ENCODE peak calls at places on chromosomes 2 and 18, in five cellular contexts. X is A549; J is keratinocyte; O is left ventricle myocardium inferior; Q is CD8-positive, alpha-beta T cell. W is an unnamed sample.

GRCh38 chr2:80050246-80050645 is 254.3 kb downstream of the LRRTM1 start:
- DNase-seq in X (no peak), J (no peak), O (no peak), Q (no peak), W (no peak)

GRCh38 chr2:45781464-45781811 is 130.0 kb downstream of the PRKCE start:
- DNase-seq in X (no peak), J (no peak), O (no peak), Q (no peak), W (no peak)

GRCh38 chr18:55685638-55686037 is 97.6 kb upstream of the TCF4 start:
- DNase-seq in X (no peak), J (no peak), O (no peak), Q (no peak), W (no peak)

GRCh38 chr2:57881998-57882884 is 164.4 kb upstream of the VRK2 start:
- DNase-seq in X (peak; percentile 67), J (no peak), O (no peak), Q (no peak), W (no peak)

GRCh38 chr2:182545420-182546167 is 118.8 kb upstream of the PDE1A start:
- DNase-seq in X (no peak), J (no peak), O (no peak), Q (no peak), W (no peak)

GRCh38 chr2:164110518-164110917 is 374.7 kb upstream of the FIGN start:
- DNase-seq in X (no peak), J (no peak), O (no peak), Q (no peak), W (no peak)

GRCh38 chr2:36672199-36672598 is 24.3 kb upstream of the VIT start:
- DNase-seq in X (no peak), J (no peak), O (no peak), Q (no peak), W (no peak)

GRCh38 chr2:173299764-173300163 is 54.9 kb upstream of the CDCA7 start:
- DNase-seq in X (no peak), J (no peak), O (no peak), Q (no peak), W (no peak)

GRCh38 chr2:211093743-211094303 is 537.4 kb downstream of the CPS1 start:
- DNase-seq in X (no peak), J (no peak), O (no peak), Q (no peak), W (no peak)

DNA sequence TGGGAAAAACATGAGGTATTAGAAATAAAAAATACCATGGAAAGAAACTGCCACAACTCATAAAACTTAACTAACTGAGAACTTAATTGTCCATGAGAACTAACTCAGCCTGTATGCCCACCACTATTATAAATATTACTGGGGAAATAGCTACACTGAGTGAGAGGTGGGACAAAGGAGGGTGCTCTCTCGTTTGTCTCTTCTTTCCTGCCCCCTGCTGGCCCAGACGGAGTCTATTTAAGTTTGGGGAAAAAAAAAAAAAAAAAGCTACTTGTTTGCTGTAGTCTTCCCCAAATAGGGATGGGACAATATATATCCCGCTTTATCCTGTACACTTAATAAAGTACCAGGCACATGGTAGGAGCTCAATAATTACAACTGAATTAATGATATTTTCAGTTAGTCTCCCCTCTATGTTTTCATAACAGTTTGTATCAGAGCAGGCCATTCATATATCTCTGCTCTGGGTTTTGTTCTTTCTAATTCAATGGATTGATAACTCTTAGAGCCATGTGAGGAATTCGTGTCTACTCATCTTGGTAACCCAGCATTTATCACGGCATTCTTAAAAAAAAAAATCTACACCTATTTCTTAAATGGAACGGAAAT is 647.7 kb upstream of the PKDCC start:
- DNase-seq in X (no peak), J (no peak), O (no peak), Q (no peak), W (peak; percentile 52)
- TF ChIP-seq CTCF in X (peak; percentile 28), J (no peak), O (peak; percentile 32), Q (no peak), W (peak; percentile 64)

DNA sequence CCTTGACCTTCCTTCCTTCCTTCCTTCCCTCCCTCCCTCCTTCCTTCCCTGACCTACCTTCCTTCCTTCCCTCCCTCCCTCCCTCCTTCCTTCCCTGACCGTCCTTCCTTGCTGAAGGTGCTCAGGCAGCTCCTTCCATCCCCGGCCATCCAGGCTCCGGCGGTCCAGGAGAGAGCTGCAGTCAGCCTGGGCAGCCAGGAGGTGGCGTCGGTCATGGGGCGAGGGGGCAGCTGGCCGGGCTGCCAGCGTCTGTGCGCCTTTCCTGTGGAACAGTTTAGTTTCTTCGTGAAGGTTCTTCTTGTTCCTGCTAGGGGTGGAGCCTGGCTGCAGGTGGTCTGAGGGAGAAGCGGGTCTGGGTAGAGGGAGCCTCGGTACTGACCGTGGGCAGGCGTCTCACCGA is 15.7 kb downstream of the GPR35 start:
- DNase-seq in X (peak; percentile 73), J (no peak), O (peak; percentile 13), Q (no peak), W (no peak)
- TF ChIP-seq CTCF in X (peak; percentile 45), J (peak; percentile 57), O (peak; percentile 50), Q (no peak), W (no peak)

GRCh38 chr18:27394687-27395086 is 209.6 kb upstream of the CHST9 start:
- DNase-seq in X (no peak), J (no peak), O (no peak), Q (no peak), W (no peak)

GRCh38 chr18:27404855-27405254 is 219.7 kb upstream of the CHST9 start:
- DNase-seq in X (no peak), J (no peak), O (no peak), Q (no peak), W (no peak)

DNA sequence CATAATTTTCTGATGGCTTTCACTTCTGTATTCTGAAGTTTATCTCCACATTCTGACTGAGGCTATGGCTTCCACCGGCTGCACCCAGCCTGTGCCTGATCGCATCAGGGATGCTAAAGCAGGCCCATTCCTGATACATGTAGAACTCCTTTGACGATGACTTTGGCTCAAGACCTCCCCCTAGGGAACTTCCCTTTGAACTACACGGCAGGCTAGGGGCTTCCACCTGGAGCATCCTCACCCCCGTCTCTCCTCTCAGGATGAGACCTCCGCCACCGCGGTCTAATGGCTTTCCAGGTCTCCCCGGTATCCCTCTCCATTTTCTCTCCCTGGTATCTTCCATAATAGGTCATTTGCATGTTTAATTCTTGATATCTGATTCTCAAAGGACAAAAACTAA is 214.9 kb upstream of the CHST9 start:
- DNase-seq in X (no peak), J (no peak), O (no peak), Q (no peak), W (no peak)
- TF ChIP-seq CTCF in X (no peak), J (no peak), O (no peak), Q (no peak), W (no peak)

DNA sequence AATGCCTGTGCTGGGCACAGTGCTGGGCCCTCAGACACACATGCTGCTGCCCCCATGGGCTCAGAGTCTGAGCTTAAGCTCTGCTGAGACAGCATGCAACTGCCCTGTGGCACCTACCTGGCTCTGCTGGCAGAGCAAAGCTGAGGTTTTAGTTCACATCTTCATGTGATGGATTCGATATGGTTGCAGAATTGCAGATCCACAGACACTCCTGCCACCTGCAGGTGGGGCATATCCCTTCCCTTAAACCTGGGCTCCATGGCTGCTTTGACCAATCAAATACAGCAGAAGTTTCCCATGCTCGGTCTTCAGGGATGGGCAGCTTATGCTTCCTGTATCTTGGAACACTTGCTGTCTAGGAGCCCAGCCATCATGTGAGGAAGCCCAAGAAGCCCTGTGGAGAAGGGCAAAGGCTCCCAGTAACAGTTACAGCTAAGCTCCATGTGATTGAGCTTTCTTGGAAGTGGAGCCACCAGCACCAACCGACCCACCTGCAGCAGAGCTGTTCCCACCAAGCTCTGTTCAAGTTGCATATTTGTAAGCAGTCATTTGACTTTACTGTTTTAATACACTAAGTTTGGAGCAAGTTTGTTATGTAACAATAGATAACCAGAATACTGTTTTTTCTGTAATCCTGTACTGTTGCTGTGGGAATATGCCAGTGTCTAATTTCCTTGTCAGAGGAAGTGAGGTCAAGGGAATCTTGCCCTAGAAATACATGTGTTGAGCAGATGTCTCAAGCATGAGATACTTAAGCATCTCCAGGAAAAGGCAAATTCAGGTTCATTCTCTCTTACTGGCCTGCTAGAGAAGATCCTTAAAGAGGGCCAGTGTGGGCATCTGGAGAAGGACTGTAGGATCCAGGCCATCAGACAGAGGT is 79.3 kb downstream of the SH3RF3 start:
- DNase-seq in X (no peak), J (no peak), O (no peak), Q (no peak), W (no peak)
- TF ChIP-seq CTCF in X (no peak), J (peak; percentile 22), O (peak; percentile 19), Q (no peak), W (peak; percentile 24)

GRCh38 chr18:27428120-27428519 is 243.0 kb upstream of the CHST9 start:
- DNase-seq in X (no peak), J (no peak), O (no peak), Q (no peak), W (no peak)
- TF ChIP-seq CTCF in X (no peak), J (peak; percentile 37), O (no peak), Q (no peak), W (no peak)

DNA sequence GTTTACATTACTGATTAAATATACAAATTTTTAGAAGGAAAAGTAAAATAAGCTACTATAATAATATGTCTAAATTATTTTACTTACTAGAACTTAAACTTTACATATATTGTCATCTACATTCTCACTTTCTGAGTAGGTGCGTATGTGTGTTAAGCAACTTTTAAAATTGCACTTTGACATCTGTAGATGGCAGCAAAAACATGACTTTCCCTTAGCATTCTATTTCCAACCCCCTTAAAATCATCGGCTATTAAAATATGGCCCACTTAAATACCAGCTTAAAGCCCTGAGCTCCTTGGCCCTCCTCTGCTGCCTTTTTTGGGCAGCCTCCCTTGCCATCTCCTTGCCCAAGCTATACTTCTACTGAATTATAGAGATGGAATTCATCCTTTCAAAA is 78.0 kb downstream of the UPP2 start:
- DNase-seq in X (no peak), J (no peak), O (no peak), Q (no peak), W (no peak)
- TF ChIP-seq CTCF in X (peak; percentile 59), J (no peak), O (peak; percentile 57), Q (no peak), W (peak; percentile 39)